ENCODE peak calls at places on chromosomes 6 and 20, in five cellular contexts. Y is tibial nerve, V is aorta, K is adrenal gland, A is AG04450. E is an unnamed sample.
A peak's percentile ranks its signal among the peaks of the same experiment; 100 is the strongest.

GRCh38 chr6:52547647-52548352 is 29.1 kb downstream of the TRAM2 start:
- DNase-seq in Y (no peak), A (no peak), V (no peak), K (peak; percentile 26), E (peak; percentile 45)

GRCh38 chr6:145964948-145965366 is 799 bp upstream of the SHPRH start:
- DNase-seq in Y (no peak), K (peak; percentile 3), A (no peak), V (no peak), E (no peak)

GRCh38 chr20:45343867-45344721 is 4.1 kb downstream of the SDC4 start:
- DNase-seq in A (peak; percentile 71), Y (no peak), V (peak; percentile 89), K (peak; percentile 95), E (peak; percentile 94)

GRCh38 chr6:48757661-48758060 is 646.7 kb upstream of the PTCHD4 start:
- DNase-seq in A (no peak), V (no peak), K (no peak), Y (no peak), E (no peak)

GRCh38 chr6:53896237-53896636 is 101.4 kb downstream of the LRRC1 start:
- DNase-seq in A (no peak), Y (no peak), K (no peak), V (no peak), E (peak; percentile 26)

GRCh38 chr6:167103041-167103816 is 19.7 kb upstream of the CCR6 start:
- DNase-seq in Y (no peak), A (no peak), K (no peak), V (peak; percentile 46), E (no peak)

GRCh38 chr20:33091147-33091546 is 11.7 kb downstream of the BPIFB4 start:
- DNase-seq in V (no peak), K (no peak), A (no peak), Y (no peak), E (no peak)

GRCh38 chr6:137258170-137258569 is 39.0 kb upstream of the IFNGR1 start:
- DNase-seq in Y (no peak), K (no peak), V (no peak), A (no peak), E (no peak)

GRCh38 chr6:145836170-145836569 is 21.6 kb upstream of the FBXO30 start:
- DNase-seq in A (no peak), K (no peak), V (no peak), Y (no peak), E (peak; percentile 83)

GRCh38 chr20:47688385-47689381 is 96.6 kb downstream of the SULF2 start:
- DNase-seq in V (no peak), Y (no peak), A (no peak), K (no peak), E (no peak)

GRCh38 chr20:4326194-4327065 is 311.1 kb upstream of the RNF24 start:
- DNase-seq in V (no peak), A (no peak), K (no peak), Y (no peak), E (no peak)

GRCh38 chr6:106547053-106547414 is 82.3 kb downstream of the RTN4IP1 start:
- DNase-seq in A (no peak), K (no peak), Y (no peak), V (no peak), E (no peak)

GRCh38 chr6:65776332-65776731 is 69.3 kb upstream of the EYS start:
- DNase-seq in A (no peak), Y (no peak), K (peak; percentile 6), V (no peak), E (no peak)

GRCh38 chr6:1076531-1077453 is 235.1 kb upstream of the FOXQ1 start:
- DNase-seq in A (no peak), Y (no peak), K (no peak), V (no peak), E (no peak)

GRCh38 chr20:47453167-47453782 is 48.4 kb upstream of the NCOA3 start:
- DNase-seq in A (peak; percentile 68), V (no peak), Y (no peak), K (no peak), E (peak; percentile 52)

GRCh38 chr20:50396623-50397022 is 113.6 kb upstream of the PTPN1 start:
- DNase-seq in A (no peak), K (no peak), Y (no peak), V (no peak), E (no peak)

GRCh38 chr6:53701333-53702073 is 35.9 kb upstream of the KLHL31 start:
- DNase-seq in V (no peak), A (no peak), Y (no peak), K (no peak), E (no peak)

GRCh38 chr20:58965270-58966064 is 15.6 kb upstream of the NELFCD start:
- DNase-seq in Y (no peak), V (no peak), A (no peak), K (no peak), E (no peak)

DNA sequence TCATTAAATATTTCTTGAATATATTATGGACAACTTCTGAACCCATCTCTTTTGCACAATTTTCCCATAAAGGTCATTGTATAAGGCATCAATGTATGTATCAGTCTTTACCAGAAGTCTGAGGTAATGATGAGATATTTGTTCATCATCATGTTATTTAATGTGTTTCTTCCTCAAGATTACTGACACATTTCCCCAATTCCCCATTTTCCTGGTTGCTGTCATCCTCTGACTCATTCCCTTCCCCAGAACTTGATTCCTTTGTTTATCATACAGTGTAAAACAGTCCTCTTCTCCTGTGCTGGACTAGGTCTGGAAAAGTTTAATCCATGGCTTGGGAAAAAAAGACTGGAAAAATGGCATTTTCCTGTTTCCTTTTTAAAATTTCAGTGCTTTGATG is 107.9 kb upstream of the FLRT3 start:
- DNase-seq in A (peak; percentile 24), V (no peak), Y (no peak), K (no peak), E (peak; percentile 36)
- H3K4me3 ChIP-seq in A (no peak overlapping the region), V (no peak overlapping the region), Y (no peak overlapping the region), K (no peak overlapping the region), E (no peak overlapping the region)

GRCh38 chr20:62104234-62104789 is 18.0 kb upstream of the LSM14B start:
- DNase-seq in Y (no peak), A (no peak), K (no peak), V (no peak), E (no peak)

GRCh38 chr20:62101078-62101477 is 21.2 kb upstream of the LSM14B start:
- DNase-seq in K (no peak), Y (no peak), A (no peak), V (no peak), E (no peak)

GRCh38 chr20:62104791-62105345 is 17.4 kb upstream of the LSM14B start:
- DNase-seq in K (no peak), V (no peak), A (no peak), Y (no peak), E (no peak)

GRCh38 chr20:62103508-62104233 is 18.6 kb upstream of the LSM14B start:
- DNase-seq in V (no peak), K (no peak), A (no peak), Y (no peak), E (no peak)

DNA sequence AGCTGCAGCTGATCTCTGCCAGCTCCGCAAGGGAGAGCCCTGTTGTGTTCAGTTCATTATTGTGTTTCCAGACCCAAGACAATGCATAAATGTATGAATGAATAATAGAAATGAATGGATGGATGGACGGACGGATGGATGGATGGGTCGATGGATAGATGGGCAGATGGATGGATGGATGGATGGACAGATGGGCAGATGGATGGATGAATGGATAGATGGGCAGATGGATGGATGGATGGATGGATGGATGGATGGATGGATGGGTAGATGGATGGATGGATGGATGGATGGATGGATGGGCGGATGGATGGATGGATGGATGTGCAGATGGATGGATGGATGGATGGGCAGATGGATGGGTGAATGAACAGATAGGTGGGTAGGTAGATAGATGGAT is 16.7 kb upstream of the LSM14B start:
- DNase-seq in A (no peak), K (no peak), V (no peak), Y (no peak), E (no peak)
- H3K27me3 ChIP-seq in A (no peaks in the 10 kb centered on the region), K (no peaks in the 10 kb centered on the region), V (no peaks in the 10 kb centered on the region), Y (peaks cover 10% of the 10 kb centered on the region), E (peaks cover 11% of the 10 kb centered on the region)

DNA sequence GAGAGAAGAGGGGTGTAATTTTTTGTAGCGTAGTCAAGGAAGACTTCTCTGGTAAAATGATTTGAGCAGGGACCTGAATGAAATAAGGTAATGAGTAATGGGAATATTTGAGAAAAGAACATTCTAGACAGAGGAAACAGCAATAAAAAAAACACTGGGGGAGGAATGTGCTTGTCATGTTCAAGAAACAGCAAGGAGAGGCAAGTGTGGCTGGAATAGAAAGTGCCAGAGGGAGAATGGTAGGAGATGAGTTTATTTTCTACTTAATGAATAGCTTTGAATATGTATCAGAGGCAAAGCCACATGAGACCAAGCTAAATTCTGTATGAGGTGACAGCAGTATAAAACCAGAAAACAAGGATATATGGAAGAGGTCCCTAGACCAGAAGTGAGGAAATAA is 170.1 kb downstream of the CDKAL1 start:
- DNase-seq in V (no peak), Y (no peak), K (no peak), A (no peak), E (no peak)
- H3K4me3 ChIP-seq in V (no peak overlapping the region), Y (no peak overlapping the region), K (no peak overlapping the region), A (no peak overlapping the region), E (no peak overlapping the region)

DNA sequence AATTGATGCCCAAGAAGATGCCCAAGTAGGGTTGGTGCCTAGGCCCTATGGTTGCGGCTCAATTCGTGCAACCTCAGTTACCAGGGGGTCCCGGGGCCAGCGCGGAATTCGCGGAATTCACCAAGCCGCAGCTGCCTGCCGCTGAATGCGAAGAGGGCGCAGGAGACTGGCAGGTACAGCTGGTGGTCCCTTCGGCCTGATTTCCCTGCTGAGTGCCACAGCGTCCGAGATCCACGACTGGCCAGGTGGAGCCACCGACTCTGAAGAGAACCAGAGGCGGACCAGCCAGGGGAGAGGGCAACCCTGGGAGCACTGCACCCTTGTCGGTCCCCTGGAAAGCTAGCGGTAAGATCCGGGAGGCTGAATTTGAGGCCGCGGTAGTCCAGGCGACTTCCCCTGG is 6.8 kb upstream of the TFAP2D start:
- DNase-seq in Y (no peak), K (no peak), V (no peak), A (no peak), E (no peak)
- H3K27me3 ChIP-seq in Y (peaks cover 43% of the 10 kb centered on the region), K (peaks cover 10% of the 10 kb centered on the region), V (peaks cover 3% of the 10 kb centered on the region), A (no peaks in the 10 kb centered on the region), E (peaks cover 39% of the 10 kb centered on the region)

GRCh38 chr20:22690000-22690399 is 105.6 kb upstream of the FOXA2 start:
- DNase-seq in K (no peak), V (no peak), Y (no peak), A (no peak), E (no peak)

GRCh38 chr20:22689246-22689645 is 104.9 kb upstream of the FOXA2 start:
- DNase-seq in A (no peak), Y (no peak), K (no peak), V (no peak), E (no peak)

GRCh38 chr20:22692119-22692475 is 107.7 kb upstream of the FOXA2 start:
- DNase-seq in A (no peak), K (no peak), Y (no peak), V (no peak), E (no peak)

GRCh38 chr20:22690616-22691179 is 106.3 kb upstream of the FOXA2 start:
- DNase-seq in Y (no peak), K (no peak), A (no peak), V (no peak), E (no peak)

DNA sequence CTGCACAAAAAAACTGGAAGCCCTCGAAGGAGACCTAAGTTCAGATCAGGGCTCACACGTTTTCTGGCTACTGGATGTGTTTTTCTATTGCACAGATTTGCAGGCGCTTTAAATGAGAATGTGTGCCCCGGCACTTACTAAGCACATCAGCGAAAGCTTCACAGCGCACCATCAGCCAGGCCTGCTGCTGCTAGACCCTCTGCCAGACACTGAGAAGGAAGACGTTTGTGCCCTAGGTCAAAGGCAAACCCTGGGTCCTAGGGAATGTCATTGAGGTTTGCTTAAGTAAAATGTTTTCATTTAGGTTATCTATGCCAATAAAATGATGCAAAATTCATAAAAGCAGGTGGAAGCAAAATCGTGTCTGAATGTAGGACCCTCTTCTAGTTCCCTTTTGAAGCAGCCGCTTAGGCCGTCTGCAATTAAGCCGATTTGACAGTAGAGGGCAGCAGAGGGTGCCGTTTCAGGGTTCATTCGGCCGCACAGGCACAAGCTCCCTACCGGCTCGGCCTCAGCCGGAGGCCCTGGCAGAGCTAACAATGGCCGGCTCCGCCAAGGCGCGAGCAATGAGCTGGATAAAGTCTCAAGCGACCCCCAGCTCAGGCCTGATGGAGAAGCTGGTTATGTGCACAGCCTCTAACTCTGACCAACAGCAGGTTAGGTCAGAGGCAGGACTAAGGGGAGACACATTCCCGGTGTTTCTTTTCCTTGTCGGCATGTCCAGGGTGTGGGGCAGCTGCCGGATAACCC is 107.2 kb upstream of the FOXA2 start:
- DNase-seq in V (peak; percentile 89), A (peak; percentile 34), Y (peak; percentile 63), K (peak; percentile 82), E (peak; percentile 91)
- H3K4me3 ChIP-seq in V (no peak overlapping the region), A (no peak overlapping the region), Y (no peak overlapping the region), K (no peak overlapping the region), E (no peak overlapping the region)

E was measured in adipocyte.